ENCODE peak calls at places on chromosomes 12 and 14, in eight cellular contexts. Q is endothelial cell of umbilical vein, U is transverse colon, L is heart left ventricle, E is MM.1S, G is tibial nerve, A is psoas muscle, H is Karpas-422. P is an unnamed sample.

GRCh38 chr14:100851946-100852620 is 26.2 kb downstream of the MEG3 start:
- DNase-seq in Q (no peak), U (no peak), L (no peak), E (no peak), G (no peak), A (no peak), H (no peak), P (no peak)

GRCh38 chr12:94195483-94195882 is 47.1 kb downstream of the PLXNC1 start:
- DNase-seq in Q (no peak), U (no peak), L (no peak), E (no peak), G (no peak), A (no peak), H (no peak), P (no peak)

GRCh38 chr12:14576896-14577295 is 9.2 kb upstream of the PLBD1 start:
- DNase-seq in Q (no peak), U (no peak), L (no peak), E (no peak), G (no peak), A (no peak), H (peak), P (no peak)

GRCh38 chr12:107591095-107591375 is 94.6 kb upstream of the PWP1 start:
- DNase-seq in Q (no peak), U (no peak), L (no peak), E (no peak), G (no peak), A (no peak), H (no peak), P (no peak)

GRCh38 chr12:59181378-59181777 is 261.1 kb upstream of the LRIG3 start:
- DNase-seq in Q (no peak), U (no peak), L (no peak), E (peak), G (no peak), A (no peak), H (no peak), P (no peak)

GRCh38 chr12:57106021-57106708 is 5.0 kb downstream of the STAT6 start:
- DNase-seq in Q (no peak), U (no peak), L (no peak), E (no peak), G (no peak), A (no peak), H (no peak), P (no peak)

GRCh38 chr12:18446245-18446644 is 184.9 kb downstream of the PIK3C2G start:
- DNase-seq in Q (no peak), U (no peak), L (no peak), E (no peak), G (no peak), A (no peak), H (no peak), P (no peak)

GRCh38 chr12:3279415-3279780 is 202.2 kb downstream of the TSPAN9 start:
- DNase-seq in Q (no peak), U (no peak), L (no peak), E (no peak), G (no peak), A (no peak), H (no peak), P (no peak)

GRCh38 chr14:64303471-64303917 is 9.3 kb upstream of the ESR2 start:
- DNase-seq in Q (peak), U (no peak), L (no peak), E (peak), G (no peak), A (no peak), H (peak), P (no peak)

GRCh38 chr14:33014710-33015109 is 76.0 kb downstream of the NPAS3 start:
- DNase-seq in Q (no peak), U (no peak), L (no peak), E (no peak), G (no peak), A (no peak), H (no peak), P (no peak)

GRCh38 chr12:62128186-62128965 is 131.8 kb upstream of the USP15 start:
- DNase-seq in Q (peak), U (no peak), L (no peak), E (no peak), G (no peak), A (no peak), H (no peak), P (no peak)

GRCh38 chr12:92070054-92070863 is 75.4 kb downstream of the BTG1 start:
- DNase-seq in Q (no peak), U (peak), L (no peak), E (no peak), G (no peak), A (no peak), H (no peak), P (no peak)
- H3K27ac ChIP-seq in Q (no peak), U (peak), L (no peak), E (no peak), G (no peak), A (no peak), H (no peak), P (no peak)

DNA sequence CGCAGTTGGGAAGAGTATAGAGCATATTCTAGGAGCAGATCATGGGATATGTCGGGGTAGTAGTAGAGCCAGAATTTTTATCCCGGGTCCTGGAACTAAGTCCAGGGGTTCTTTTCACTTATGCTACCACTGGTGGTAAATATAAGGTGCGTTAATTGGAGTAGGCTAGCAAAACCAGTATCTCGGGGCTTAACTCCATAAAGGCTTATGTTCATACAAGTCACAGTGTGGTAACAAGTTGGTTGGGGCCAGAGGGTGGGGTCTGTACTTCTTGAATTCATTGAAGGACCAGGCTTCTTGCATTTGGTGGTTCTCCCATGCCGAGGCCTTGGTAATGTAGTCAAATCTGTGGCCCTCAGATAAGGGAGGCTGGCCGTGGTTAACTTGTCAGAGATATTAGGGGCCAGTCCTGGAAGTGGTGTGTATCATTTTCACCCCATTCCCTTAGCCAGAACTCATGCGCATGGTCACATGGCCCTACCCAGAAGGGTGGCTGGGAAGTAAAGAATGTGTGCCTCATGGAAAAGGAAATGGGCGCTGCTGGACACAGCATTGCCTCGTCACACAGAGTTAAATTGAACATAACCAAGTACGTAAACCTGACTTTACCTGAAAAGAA is 1.5 kb upstream of the ZNF641 start:
- DNase-seq in Q (no peak), U (no peak), L (no peak), E (no peak), G (no peak), A (no peak), H (no peak), P (no peak)
- H3K27ac ChIP-seq in Q (no peak), U (no peak), L (no peak), E (no peak), G (peak), A (peak), H (no peak), P (no peak)

DNA sequence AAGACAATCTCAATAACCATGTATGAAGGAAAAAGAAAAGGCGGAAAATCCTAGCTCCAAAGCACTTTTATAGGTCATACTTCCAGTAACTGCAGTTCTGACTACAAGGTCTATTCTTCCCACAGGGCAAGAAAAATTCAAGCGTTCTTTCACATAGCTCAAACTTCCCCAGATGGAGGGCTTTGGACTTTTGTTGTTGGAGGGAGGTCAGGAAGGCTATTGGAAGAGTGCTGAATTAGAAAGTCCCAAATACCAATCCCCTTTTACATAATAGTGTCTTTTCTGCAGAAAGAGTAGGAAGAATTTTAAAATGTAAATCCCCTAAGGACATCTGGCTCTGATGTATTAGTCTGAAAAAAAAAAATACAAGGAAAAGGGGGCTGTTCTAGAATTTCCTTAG is 309.4 kb downstream of the MDGA2 start:
- DNase-seq in Q (no peak), U (no peak), L (no peak), E (no peak), G (no peak), A (no peak), H (no peak), P (no peak)
- H3K27ac ChIP-seq in Q (no peak), U (no peak), L (no peak), E (no peak), G (no peak), A (no peak), H (no peak), P (peak)

DNA sequence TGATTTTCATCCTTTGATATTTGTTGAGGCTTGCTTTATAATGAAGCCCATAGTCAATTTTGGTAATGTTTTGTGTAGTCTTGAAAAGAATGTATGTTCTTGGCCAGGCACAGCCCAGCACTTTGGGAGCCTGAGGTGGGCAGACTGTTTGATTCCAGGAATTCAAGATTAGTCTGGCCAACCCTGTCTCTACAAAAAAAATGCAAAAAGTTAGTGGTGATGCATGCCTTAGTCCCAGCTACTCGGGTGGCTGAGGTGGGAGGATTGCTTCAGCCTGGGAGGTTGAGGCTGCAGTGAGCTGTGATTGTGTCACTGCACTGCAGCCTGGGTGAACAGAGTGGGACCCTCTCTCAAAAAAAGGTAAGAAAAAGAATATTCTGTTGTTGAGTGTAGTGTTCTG is 10.8 kb downstream of the ETNK1 start:
- DNase-seq in Q (no peak), U (no peak), L (no peak), E (no peak), G (no peak), A (no peak), H (no peak), P (no peak)
- H3K27ac ChIP-seq in Q (no peak), U (no peak), L (no peak), E (no peak), G (no peak), A (no peak), H (no peak), P (no peak)

P was measured in caudate nucleus.